ENCODE peak calls at places on chromosomes 6 and 20, in four cellular contexts. W is adrenal gland, V is fibroblast of villous mesenchyme, H is cardiac muscle cell. T is an unnamed sample.

GRCh38 chr6:129510930-129511329 is 199.0 kb downstream of the ARHGAP18 start:
- DNase-seq in V (no peak), W (no peak), H (no peak), T (peak)

GRCh38 chr6:156809034-156809433 is 31.9 kb downstream of the ARID1B start:
- DNase-seq in H (no peak), V (peak), W (no peak), T (peak)

GRCh38 chr6:128723667-128724066 is 159.3 kb upstream of the LAMA2 start:
- DNase-seq in V (no peak), W (no peak), H (no peak), T (peak)

GRCh38 chr20:48769111-48769879 is 58.5 kb downstream of the PREX1 start:
- DNase-seq in W (no peak), V (peak), H (no peak), T (no peak)

GRCh38 chr6:16319813-16320532 is 81.6 kb downstream of the GMPR start:
- DNase-seq in V (peak), H (peak), W (peak), T (peak)

GRCh38 chr6:5215181-5215580 is 45.6 kb downstream of the LYRM4 start:
- DNase-seq in W (no peak), H (no peak), V (no peak), T (no peak)

GRCh38 chr20:36532822-36533221 is 8.5 kb upstream of the MYL9 start:
- DNase-seq in H (no peak), W (no peak), V (no peak), T (no peak)

GRCh38 chr6:167855825-167856425 is 29.2 kb downstream of the AFDN start:
- DNase-seq in H (no peak), W (no peak), V (peak), T (peak)

GRCh38 chr6:78832091-78832808 is 35.1 kb upstream of the IRAK1BP1 start:
- DNase-seq in H (no peak), V (no peak), W (no peak), T (peak)

GRCh38 chr20:46324960-46325703 is 16.8 kb upstream of the CDH22 start:
- DNase-seq in H (peak), V (peak), W (no peak), T (peak)

GRCh38 chr20:17584684-17585083 is 14.8 kb downstream of the DSTN start:
- DNase-seq in W (no peak), V (no peak), H (no peak), T (peak)

GRCh38 chr6:30493643-30494250 is 4.4 kb downstream of the HLA-E start:
- DNase-seq in H (no peak), W (no peak), V (no peak), T (no peak)

GRCh38 chr6:121647905-121648304 is 212.5 kb downstream of the GJA1 start:
- DNase-seq in V (peak), W (no peak), H (no peak), T (peak)

GRCh38 chr6:129893513-129894098 is 32.5 kb upstream of the TMEM244 start:
- DNase-seq in H (no peak), V (peak), W (no peak), T (peak)

GRCh38 chr6:16623733-16624132 is 137.5 kb downstream of the ATXN1 start:
- DNase-seq in W (no peak), H (no peak), V (no peak), T (no peak)

GRCh38 chr6:36443951-36444428 is 1.2 kb downstream of the KCTD20 start:
- DNase-seq in H (peak), V (peak), W (no peak), T (peak)

GRCh38 chr6:125252891-125253290 is 48.9 kb downstream of the HDDC2 start:
- DNase-seq in H (no peak), W (no peak), V (no peak), T (no peak)

GRCh38 chr6:15621203-15622044 is 41.4 kb downstream of the DTNBP1 start:
- DNase-seq in V (peak), W (peak), H (peak), T (peak)

GRCh38 chr6:38997128-38997761 is 51.3 kb upstream of the GLP1R start:
- DNase-seq in V (peak), H (peak), W (no peak), T (peak)

GRCh38 chr6:135182120-135182992 is 1.2 kb downstream of the MYB start:
- DNase-seq in H (peak), W (peak), V (peak), T (no peak)

GRCh38 chr6:79079425-79080130 is 1.5 kb upstream of the PHIP start:
- DNase-seq in H (peak), V (peak), W (no peak), T (peak)

GRCh38 chr6:52496609-52497008 is 76.5 kb downstream of the EFHC1 start:
- DNase-seq in H (no peak), V (no peak), W (no peak), T (peak)

GRCh38 chr6:157107915-157108651 is 215.2 kb downstream of the TMEM242 start:
- DNase-seq in V (peak), H (no peak), W (no peak), T (peak)

GRCh38 chr20:20611165-20611564 is 101.3 kb downstream of the RALGAPA2 start:
- DNase-seq in H (no peak), W (no peak), V (no peak), T (no peak)

GRCh38 chr6:48826884-48827701 is 636.0 kb downstream of the MMUT start:
- DNase-seq in H (no peak), V (peak), W (no peak), T (peak)

GRCh38 chr6:89711801-89712200 is 73.3 kb upstream of the LYRM2 start:
- DNase-seq in W (no peak), V (no peak), H (no peak), T (no peak)

GRCh38 chr6:55758156-55758942 is 117.0 kb downstream of the BMP5 start:
- DNase-seq in W (no peak), V (peak), H (no peak), T (peak)

GRCh38 chr6:99334526-99335127 is 14.8 kb downstream of the FAXC start:
- DNase-seq in H (peak), W (peak), V (peak), T (peak)
- H3K4me3 ChIP-seq in H (no peak), W (no peak), V (no peak), T (no peak)

DNA sequence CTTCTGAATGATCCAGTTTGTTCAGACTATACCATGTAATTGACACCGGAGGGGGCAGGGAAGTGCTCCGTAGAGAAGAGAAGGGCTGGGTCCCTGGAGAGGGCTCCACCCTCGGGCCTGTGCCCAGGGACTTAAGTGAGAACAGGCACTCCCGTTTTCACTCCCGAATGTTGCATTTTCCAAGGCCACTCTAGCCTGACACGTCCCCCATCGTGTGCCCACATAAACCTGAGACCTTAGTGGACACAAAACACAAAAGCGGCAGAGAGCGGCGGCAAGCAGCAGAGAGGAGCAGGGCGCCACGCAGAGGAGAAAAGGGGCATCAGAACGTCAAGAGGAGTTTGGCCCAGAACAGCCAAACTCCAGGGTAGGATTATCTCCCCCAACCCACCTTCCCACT is 1405.1 kb downstream of the GRIK2 start:
- DNase-seq in V (no peak), H (peak), W (no peak), T (peak)
- TF ChIP-seq CTCF in V (no peak), H (no peak), W (no peak), T (peak)

GRCh38 chr6:75205776-75206334 is at the start of gene COL12A1:
- DNase-seq in W (no peak), V (peak), H (peak), T (peak)
- H3K4me3 ChIP-seq in W (no peak), V (peak), H (peak), T (peak)

GRCh38 chr20:3846740-3847418 is at the start of gene MAVS:
- DNase-seq in V (peak), W (peak), H (peak), T (peak)

GRCh38 chr20:3843490-3843889 is 3.1 kb upstream of the MAVS start:
- DNase-seq in W (no peak), H (no peak), V (peak), T (peak)

GRCh38 chr20:3848565-3848964 is 1.9 kb downstream of the MAVS start:
- DNase-seq in V (no peak), W (no peak), H (no peak), T (no peak)

GRCh38 chr20:3847419-3847940 is 846 bp downstream of the MAVS start:
- DNase-seq in V (no peak), W (no peak), H (no peak), T (peak)

GRCh38 chr20:3846378-3846739 is 275 bp upstream of the MAVS start:
- DNase-seq in W (peak), H (no peak), V (no peak), T (no peak)
- TF ChIP-seq CTCF in W (no peak), H (no peak), V (no peak), T (no peak)

GRCh38 chr6:119148825-119149525 is 70.5 kb upstream of the FAM184A start:
- DNase-seq in V (no peak), W (no peak), H (no peak), T (no peak)
- H3K4me3 ChIP-seq in V (no peak), W (no peak), H (no peak), T (no peak)

GRCh38 chr6:75563032-75563431 is 38.6 kb upstream of the SENP6 start:
- DNase-seq in V (peak), W (no peak), H (peak), T (peak)
- TF ChIP-seq CTCF in V (peak), W (no peak), H (peak), T (peak)

GRCh38 chr6:12293234-12293930 is 3.2 kb downstream of the EDN1 start:
- DNase-seq in W (no peak), V (no peak), H (no peak), T (no peak)
- H3K4me3 ChIP-seq in W (no peak), V (no peak), H (no peak), T (no peak)

GRCh38 chr20:11716945-11717248 is 200.8 kb upstream of the BTBD3 start:
- DNase-seq in H (no peak), W (no peak), V (no peak), T (no peak)
- TF ChIP-seq CTCF in H (no peak), W (no peak), V (no peak), T (no peak)

DNA sequence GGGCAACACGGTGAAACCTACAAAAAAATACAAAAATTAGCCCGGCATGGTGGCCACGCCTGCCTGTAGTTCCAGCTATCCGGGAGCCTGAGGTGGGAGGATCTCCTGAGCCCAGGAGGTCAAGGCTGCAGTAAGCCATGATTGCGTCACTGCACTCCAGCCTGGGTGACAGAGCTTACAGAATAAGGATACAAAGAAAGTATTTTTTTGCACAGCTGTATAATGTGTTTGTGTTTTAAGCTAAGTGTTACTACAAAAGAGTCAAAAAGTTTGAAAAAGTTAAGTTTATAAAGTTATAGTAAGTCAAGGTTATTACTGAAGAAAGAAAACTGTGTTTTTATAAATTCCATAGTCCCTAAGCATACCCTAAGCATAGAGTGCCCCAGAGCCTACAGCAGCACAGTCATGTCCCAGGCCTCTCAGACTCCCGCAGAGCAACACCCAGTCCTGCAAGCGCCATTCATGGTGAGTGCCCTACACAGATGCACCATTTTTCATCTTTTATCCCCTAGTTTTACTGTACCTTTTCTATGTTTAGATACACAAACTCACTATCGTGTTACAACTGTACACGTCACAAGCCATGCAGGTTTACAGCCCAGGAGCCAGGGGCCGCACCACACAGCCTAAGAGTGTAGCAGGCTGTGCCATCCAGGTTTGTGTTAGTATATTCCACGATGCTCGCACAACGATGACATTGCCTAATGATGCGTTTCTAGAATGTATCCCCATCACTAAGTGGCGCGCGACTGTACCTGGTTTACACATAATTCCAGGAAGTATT is 22.4 kb downstream of the TAF4 start:
- DNase-seq in V (peak), H (no peak), W (peak), T (peak)
- H3K4me3 ChIP-seq in V (no peak), H (no peak), W (no peak), T (no peak)

T was measured in choroid plexus epithelial cell.